ENCODE peak calls at places on chromosomes 16 and 17, in nine cellular contexts. P is effector memory CD8-positive, alpha-beta T cell; E is hepatocyte; D is Right ventricle myocardium superior; Q is A549; I is SK-N-SH; Y is stimulated activated CD8-positive, alpha-beta memory T cell treated with anti-CD3 and anti-CD28 coated beads, Interleukin-12 subunit alpha, Interleukin-12 subunit beta, amount 100 ng/mL, for 4 hours; H is cardiac fibroblast; R is mucosa of gallbladder. X is an unnamed sample.

GRCh38 chr17:81512984-81513668 is 527 bp upstream of the ACTG1 start:
- DNase-seq in P (peak), E (peak), D (peak), Q (peak), I (no peak), Y (peak), H (peak), R (peak), X (peak)

GRCh38 chr17:7634384-7634783 is 4.4 kb downstream of the SHBG start:
- DNase-seq in P (no peak), E (peak), D (peak), Q (peak), I (peak), Y (no peak), H (peak), R (no peak), X (no peak)

GRCh38 chr17:43338886-43339516 is 59.8 kb upstream of the ARL4D start:
- DNase-seq in P (peak), E (peak), D (peak), Q (no peak), I (no peak), Y (peak), H (peak), R (peak), X (peak)

GRCh38 chr17:55577687-55578086 is 66.4 kb upstream of the SMIM36 start:
- DNase-seq in P (no peak), E (no peak), D (peak), Q (no peak), I (no peak), Y (no peak), H (peak), R (no peak), X (no peak)

GRCh38 chr17:46818929-46819859 is 702 bp upstream of the WNT3 start:
- DNase-seq in P (no peak), E (no peak), D (peak), Q (no peak), I (peak), Y (no peak), H (no peak), R (no peak), X (no peak)

GRCh38 chr17:65488665-65489064 is 72.8 kb downstream of the AXIN2 start:
- DNase-seq in P (no peak), E (no peak), D (no peak), Q (no peak), I (no peak), Y (no peak), H (no peak), R (no peak), X (no peak)

GRCh38 chr16:67150058-67150832 is 553 bp downstream of the B3GNT9 start:
- DNase-seq in P (no peak), E (peak), D (peak), Q (peak), I (peak), Y (no peak), H (peak), R (no peak), X (no peak)

GRCh38 chr17:73290399-73291259 is 21.2 kb downstream of the CDC42EP4 start:
- DNase-seq in P (no peak), E (no peak), D (no peak), Q (no peak), I (no peak), Y (no peak), H (no peak), R (no peak), X (no peak)

GRCh38 chr16:68644715-68645493 is at the start of gene CDH3:
- DNase-seq in P (no peak), E (peak), D (no peak), Q (no peak), I (peak), Y (no peak), H (no peak), R (peak), X (peak)

GRCh38 chr17:77146882-77147281 is 6.1 kb downstream of the SEC14L1 start:
- DNase-seq in P (no peak), E (peak), D (peak), Q (no peak), I (no peak), Y (no peak), H (no peak), R (peak), X (peak)

GRCh38 chr16:50011707-50012106 is 13.3 kb upstream of the CNEP1R1 start:
- DNase-seq in P (no peak), E (no peak), D (no peak), Q (no peak), I (no peak), Y (no peak), H (peak), R (no peak), X (no peak)

X was measured in small intestine.